ENCODE peak calls at places on chromosomes 1 and 21, in five cellular contexts. F is epithelial cell of esophagus, J is GM23338, O is pancreas, Q is astrocyte. G is an unnamed sample.

GRCh38 chr1:244104309-244105060 is 53.4 kb downstream of the ZBTB18 start:
- DNase-seq in Q (peak; percentile 94), O (no peak), F (peak; percentile 9), J (no peak), G (no peak)

GRCh38 chr21:37454869-37455503 is 88.4 kb downstream of the DYRK1A start:
- DNase-seq in F (no peak), O (no peak), Q (no peak), J (no peak), G (no peak)

GRCh38 chr1:215833936-215834729 is 267.0 kb downstream of the KCTD3 start:
- DNase-seq in Q (peak; percentile 16), J (peak; percentile 4), O (no peak), F (no peak), G (no peak)

GRCh38 chr1:25530348-25531081 is 12.9 kb upstream of the LDLRAP1 start:
- DNase-seq in Q (no peak), O (no peak), F (no peak), J (no peak), G (no peak)

GRCh38 chr1:5574641-5575040 is 417.6 kb downstream of the NPHP4 start:
- DNase-seq in J (no peak), O (no peak), F (no peak), Q (no peak), G (no peak)

GRCh38 chr1:52554756-52555155 is 1.9 kb upstream of the TUT4 start:
- DNase-seq in Q (peak; percentile 22), J (peak; percentile 30), O (no peak), F (peak; percentile 88), G (no peak)

GRCh38 chr1:117339866-117340357 is 27.3 kb upstream of the MAN1A2 start:
- DNase-seq in O (peak; percentile 69), J (peak; percentile 46), Q (peak; percentile 54), F (peak; percentile 86), G (peak; percentile 30)

GRCh38 chr1:53588053-53588779 is 129.0 kb downstream of the DMRTB1 start:
- DNase-seq in J (no peak), Q (no peak), O (no peak), F (no peak), G (no peak)

GRCh38 chr21:33238565-33239255 is 9.0 kb downstream of the IFNAR2 start:
- DNase-seq in F (no peak), Q (no peak), O (no peak), J (no peak), G (peak; percentile 63)

GRCh38 chr21:26409735-26410134 is 163.4 kb downstream of the CYYR1 start:
- DNase-seq in J (no peak), F (no peak), O (no peak), Q (no peak), G (no peak)

GRCh38 chr1:29655945-29656866 is 419.9 kb downstream of the PTPRU start:
- DNase-seq in J (peak; percentile 72), O (peak; percentile 23), Q (no peak), F (no peak), G (peak; percentile 9)

GRCh38 chr1:217562229-217562878 is 68.5 kb downstream of the GPATCH2 start:
- DNase-seq in O (no peak), Q (peak; percentile 95), F (peak; percentile 81), J (no peak), G (no peak)

GRCh38 chr1:1598720-1599029 is 1.3 kb downstream of the FNDC10 start:
- DNase-seq in J (no peak), F (no peak), O (no peak), Q (no peak), G (no peak)

GRCh38 chr1:1598051-1598719 is 1.8 kb downstream of the FNDC10 start:
- DNase-seq in F (no peak), J (no peak), Q (no peak), O (no peak), G (no peak)

GRCh38 chr1:1596493-1597274 is 3.3 kb downstream of the FNDC10 start:
- DNase-seq in F (no peak), Q (no peak), J (no peak), O (no peak), G (no peak)

GRCh38 chr1:1599030-1599916 is 662 bp downstream of the FNDC10 start:
- DNase-seq in O (no peak), J (peak; percentile 78), F (peak; percentile 58), Q (no peak), G (peak; percentile 49)

DNA sequence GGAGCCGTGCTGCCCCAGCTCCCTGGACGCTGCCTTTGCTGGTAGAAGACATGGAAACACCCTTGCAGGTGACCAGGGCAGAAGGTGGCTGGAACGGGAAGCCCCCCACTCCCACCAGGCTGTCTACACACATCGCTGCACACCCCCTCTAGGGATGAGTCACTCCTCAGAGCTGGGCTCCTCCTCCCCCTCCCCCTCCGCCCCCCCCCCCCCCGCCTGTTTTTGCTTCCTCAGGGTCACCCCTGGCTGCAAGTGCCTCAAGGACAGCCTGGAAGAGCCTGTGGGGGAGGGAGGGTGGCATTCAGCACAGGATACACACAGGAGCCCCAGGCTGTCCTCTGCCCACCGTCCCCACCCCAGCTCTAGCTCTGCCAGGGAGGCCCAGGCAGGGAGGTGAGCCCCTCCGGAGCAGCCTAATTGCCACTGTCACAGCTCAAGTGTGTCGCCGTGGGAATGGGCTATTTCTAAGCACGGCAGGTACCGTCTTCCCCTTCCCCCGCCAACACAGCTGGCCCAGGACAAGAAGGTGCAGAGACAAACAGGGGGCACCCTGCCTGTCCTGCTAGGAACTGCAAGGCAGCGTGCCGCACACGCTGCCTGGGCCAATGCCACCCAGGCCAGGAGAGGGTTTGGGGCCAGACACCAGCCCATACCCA is 2.5 kb downstream of the FNDC10 start:
- DNase-seq in J (peak; percentile 76), O (no peak), Q (no peak), F (peak; percentile 43), G (peak; percentile 52)
- TF ChIP-seq CTCF in J (peak; percentile 46), O (no peak), Q (no peak), F (peak; percentile 51), G (peak; percentile 33)

GRCh38 chr1:156801409-156802121 is 15.1 kb downstream of the SH2D2A start:
- DNase-seq in F (no peak), O (no peak), Q (peak; percentile 90), J (no peak), G (no peak)
- TF ChIP-seq CTCF in F (no peak), O (no peak), Q (no peak), J (no peak), G (no peak)

DNA sequence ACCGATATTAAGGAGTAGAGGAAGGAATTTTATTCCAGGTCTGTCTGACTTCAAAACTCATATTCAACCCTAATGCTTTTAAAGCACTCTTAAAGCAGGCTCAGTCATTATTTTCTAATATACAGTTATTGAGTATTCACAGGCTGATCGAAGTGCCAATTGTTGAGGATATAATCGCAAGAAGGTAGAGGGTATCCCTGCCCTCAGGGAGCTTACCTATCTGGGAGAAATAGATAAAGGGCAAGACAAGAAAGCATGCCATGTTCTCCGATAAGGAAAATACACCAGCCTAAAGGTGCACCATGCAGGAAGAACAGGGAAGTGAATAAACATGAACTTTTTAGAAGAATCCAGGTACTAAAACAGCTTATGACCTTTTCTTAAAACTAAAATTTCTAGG is 361.2 kb downstream of the SMYD3 start:
- DNase-seq in Q (no peak), F (no peak), O (no peak), J (no peak), G (no peak)
- TF ChIP-seq CTCF in Q (no peak), F (no peak), O (no peak), J (no peak), G (no peak)

DNA sequence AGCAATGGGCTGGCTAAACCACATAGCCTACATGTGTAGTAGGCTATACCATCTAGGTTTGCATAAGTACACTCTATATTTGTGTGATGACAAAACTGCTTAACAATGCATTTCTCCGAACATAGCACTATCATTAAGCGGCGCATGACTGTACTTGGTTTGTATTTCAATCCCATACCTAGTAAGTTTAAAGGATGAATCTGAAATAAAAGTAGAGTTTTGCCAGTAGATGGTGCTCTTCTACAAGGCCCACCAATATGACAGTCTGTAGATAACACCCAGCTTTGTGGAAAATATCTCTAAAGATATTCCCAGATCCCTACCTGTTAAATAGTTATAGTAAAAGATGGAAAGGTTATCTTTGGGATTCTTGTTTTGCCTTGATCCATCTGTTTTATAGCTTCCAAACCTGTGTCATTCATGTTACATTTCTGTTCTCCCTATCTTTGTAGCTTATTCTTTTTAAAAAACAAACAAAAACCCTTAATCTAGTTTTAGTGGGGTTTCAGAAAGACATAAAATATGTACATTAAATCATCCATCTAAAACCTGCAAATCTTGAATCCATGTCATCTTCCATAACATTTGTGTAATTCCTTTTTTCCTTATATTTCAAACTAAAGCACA is 33.9 kb upstream of the ASPM start:
- DNase-seq in O (no peak), J (peak; percentile 63), Q (peak; percentile 59), F (peak; percentile 69), G (no peak)
- TF ChIP-seq CTCF in O (peak; percentile 36), J (peak; percentile 83), Q (peak; percentile 69), F (peak; percentile 64), G (peak; percentile 83)

DNA sequence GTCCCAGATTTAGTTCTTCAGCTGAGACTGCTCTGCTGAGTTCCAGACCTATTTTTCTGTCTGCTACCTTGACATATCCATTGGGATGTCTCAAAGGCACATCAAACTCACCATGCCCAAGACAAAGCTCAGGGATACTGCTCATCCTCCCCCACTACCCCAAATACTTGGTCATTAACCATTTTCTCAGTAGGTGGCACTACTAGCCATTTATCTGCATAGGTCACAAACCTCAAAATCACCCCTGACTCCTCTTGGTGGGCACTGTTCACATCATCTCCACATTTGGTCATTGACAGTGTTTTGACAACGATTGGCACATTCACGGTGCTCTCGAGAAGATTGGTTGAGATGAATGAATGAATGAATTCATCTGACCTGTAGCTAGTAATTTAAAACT is 32.1 kb downstream of the CACNA1S start:
- DNase-seq in O (no peak), Q (no peak), F (no peak), J (no peak), G (no peak)
- TF ChIP-seq CTCF in O (no peak), Q (no peak), F (no peak), J (no peak), G (no peak)

GRCh38 chr1:209218986-209219385 is 364.5 kb upstream of the CAMK1G start:
- DNase-seq in J (no peak), Q (no peak), O (no peak), F (no peak), G (no peak)
- TF ChIP-seq CTCF in J (no peak), Q (no peak), O (no peak), F (no peak), G (no peak)

G was measured in activated CD8-positive, alpha-beta T cell treated with anti-CD3 and anti-CD28 coated beads for 36 hours.